ENCODE peak calls at places on chromosomes 16 and 17, in four cellular contexts. A is HTR-8/SVneo, N is HuH-7.5, C is T-helper 1 cell. R is an unnamed sample.

GRCh38 chr17:39651908-39652634 is 13.1 kb upstream of the TCAP start:
- DNase-seq in N (no peak), C (no peak), A (no peak), R (no peak)

GRCh38 chr16:69691980-69692911 is 34.1 kb downstream of the NQO1 start:
- DNase-seq in A (no peak), N (no peak), C (no peak), R (no peak)

GRCh38 chr17:34556384-34556783 is 23.0 kb upstream of the TMEM132E start:
- DNase-seq in C (no peak), N (no peak), A (no peak), R (no peak)

GRCh38 chr16:85426806-85427205 is 186.3 kb upstream of the GSE1 start:
- DNase-seq in A (no peak), N (no peak), C (no peak), R (no peak)

GRCh38 chr17:45385331-45385997 is 47.2 kb downstream of the ARHGAP27 start:
- DNase-seq in C (peak; percentile 86), N (peak; percentile 71), A (peak; percentile 95), R (peak; percentile 73)

GRCh38 chr16:67190041-67190440 is at the start of gene EXOC3L1:
- DNase-seq in N (no peak), A (no peak), C (no peak), R (no peak)

GRCh38 chr17:39665642-39666221 is 583 bp downstream of the TCAP start:
- DNase-seq in N (no peak), A (no peak), C (no peak), R (no peak)

GRCh38 chr16:67284699-67285646 is 5.6 kb downstream of the PLEKHG4 start:
- DNase-seq in N (peak; percentile 80), C (no peak), A (peak; percentile 68), R (no peak)

GRCh38 chr16:23753908-23754593 is 775 bp upstream of the CHP2 start:
- DNase-seq in A (no peak), C (no peak), N (no peak), R (no peak)

GRCh38 chr17:4635823-4636375 is 5.6 kb downstream of the ALOX15 start:
- DNase-seq in C (no peak), A (no peak), N (no peak), R (no peak)

GRCh38 chr17:7021993-7022778 is 664 bp upstream of the BCL6B start:
- DNase-seq in A (peak; percentile 85), N (peak; percentile 92), C (peak; percentile 68), R (peak; percentile 90)

GRCh38 chr16:81313731-81314602 is 795 bp upstream of the GAN start:
- DNase-seq in C (no peak), A (no peak), N (no peak), R (no peak)

GRCh38 chr17:50721194-50722010 is 2.0 kb downstream of the LUC7L3 start:
- DNase-seq in N (no peak), A (no peak), C (no peak), R (peak; percentile 31)

GRCh38 chr16:5977329-5977728 is 879.7 kb upstream of the EEF2KMT start:
- DNase-seq in N (no peak), A (no peak), C (no peak), R (no peak)

GRCh38 chr16:87619360-87620200 is 17.3 kb downstream of the JPH3 start:
- DNase-seq in N (no peak), C (no peak), A (no peak), R (no peak)

R was measured in A673.